ENCODE peak calls at places on chromosomes 7 and 10, in five cellular contexts. One of them, this sample, is unnamed.

GRCh38 chr7:28755255-28755654 is 202.9 kb downstream of the TRIL start:
- DNase-seq in IMR-90: peak
- DNase-seq in HCT116: no peak
- DNase-seq in heart left ventricle: no peak
- DNase-seq in gastrocnemius medialis: no peak
- DNase-seq in this sample: peak

GRCh38 chr10:124087672-124088634 is 5.4 kb downstream of the CHST15 start:
- DNase-seq in HCT116: no peak
- DNase-seq in IMR-90: no peak
- DNase-seq in gastrocnemius medialis: no peak
- DNase-seq in heart left ventricle: no peak
- DNase-seq in this sample: no peak

GRCh38 chr10:31947144-31947926 is 18.7 kb upstream of the ARHGAP12 start:
- DNase-seq in HCT116: peak
- DNase-seq in heart left ventricle: no peak
- DNase-seq in gastrocnemius medialis: no peak
- DNase-seq in IMR-90: peak
- DNase-seq in this sample: no peak

GRCh38 chr10:4255751-4256150 is 470.7 kb upstream of the KLF6 start:
- DNase-seq in IMR-90: no peak
- DNase-seq in heart left ventricle: no peak
- DNase-seq in gastrocnemius medialis: no peak
- DNase-seq in HCT116: no peak
- DNase-seq in this sample: no peak

GRCh38 chr7:47380325-47381131 is 201.4 kb downstream of the TNS3 start:
- DNase-seq in gastrocnemius medialis: no peak
- DNase-seq in IMR-90: peak
- DNase-seq in HCT116: no peak
- DNase-seq in heart left ventricle: no peak
- DNase-seq in this sample: no peak

GRCh38 chr10:36172054-36172531 is 530.0 kb upstream of the FZD8 start:
- DNase-seq in HCT116: no peak
- DNase-seq in IMR-90: peak
- DNase-seq in heart left ventricle: no peak
- DNase-seq in gastrocnemius medialis: no peak
- DNase-seq in this sample: no peak

GRCh38 chr7:4820405-4820967 is 41.3 kb downstream of the PAPOLB start:
- DNase-seq in IMR-90: no peak
- DNase-seq in HCT116: no peak
- DNase-seq in heart left ventricle: no peak
- DNase-seq in gastrocnemius medialis: no peak
- DNase-seq in this sample: no peak

GRCh38 chr10:131870831-131871672 is 29.8 kb upstream of the PPP2R2D start:
- DNase-seq in HCT116: no peak
- DNase-seq in gastrocnemius medialis: no peak
- DNase-seq in IMR-90: peak
- DNase-seq in heart left ventricle: no peak
- DNase-seq in this sample: no peak

GRCh38 chr10:49429458-49429857 is 33.6 kb upstream of the DRGX start:
- DNase-seq in IMR-90: no peak
- DNase-seq in heart left ventricle: no peak
- DNase-seq in HCT116: no peak
- DNase-seq in gastrocnemius medialis: no peak
- DNase-seq in this sample: no peak

GRCh38 chr10:17115683-17116082 is 13.9 kb downstream of the CUBN start:
- DNase-seq in HCT116: peak
- DNase-seq in gastrocnemius medialis: no peak
- DNase-seq in heart left ventricle: no peak
- DNase-seq in IMR-90: peak
- DNase-seq in this sample: peak

GRCh38 chr7:156896388-156897022 is 3.5 kb upstream of the LMBR1 start:
- DNase-seq in IMR-90: no peak
- DNase-seq in gastrocnemius medialis: no peak
- DNase-seq in HCT116: no peak
- DNase-seq in heart left ventricle: no peak
- DNase-seq in this sample: no peak

GRCh38 chr7:2000801-2001321 is 231.9 kb downstream of the MAD1L1 start:
- DNase-seq in IMR-90: no peak
- DNase-seq in HCT116: no peak
- DNase-seq in gastrocnemius medialis: no peak
- DNase-seq in heart left ventricle: peak
- DNase-seq in this sample: no peak

GRCh38 chr7:22549667-22550513 is 49.9 kb upstream of the STEAP1B start:
- DNase-seq in heart left ventricle: no peak
- DNase-seq in IMR-90: peak
- DNase-seq in HCT116: peak
- DNase-seq in gastrocnemius medialis: no peak
- DNase-seq in this sample: no peak

GRCh38 chr10:78727728-78728127 is 341.0 kb upstream of the ZMIZ1 start:
- DNase-seq in HCT116: no peak
- DNase-seq in IMR-90: no peak
- DNase-seq in gastrocnemius medialis: peak
- DNase-seq in heart left ventricle: peak
- DNase-seq in this sample: no peak

GRCh38 chr10:17025444-17026295 is 103.9 kb downstream of the CUBN start:
- DNase-seq in IMR-90: peak
- DNase-seq in gastrocnemius medialis: no peak
- DNase-seq in heart left ventricle: no peak
- DNase-seq in HCT116: peak
- DNase-seq in this sample: peak

GRCh38 chr10:90621577-90621976 is 236.3 kb downstream of the HTR7 start:
- DNase-seq in gastrocnemius medialis: no peak
- DNase-seq in heart left ventricle: no peak
- DNase-seq in HCT116: no peak
- DNase-seq in IMR-90: peak
- DNase-seq in this sample: no peak

GRCh38 chr10:71326464-71326881 is 7.4 kb downstream of the SLC29A3 start:
- DNase-seq in heart left ventricle: no peak
- DNase-seq in IMR-90: no peak
- DNase-seq in gastrocnemius medialis: peak
- DNase-seq in HCT116: no peak
- DNase-seq in this sample: no peak

GRCh38 chr7:66150471-66150870 is 35.8 kb downstream of the CRCP start:
- DNase-seq in IMR-90: peak
- DNase-seq in HCT116: no peak
- DNase-seq in heart left ventricle: peak
- DNase-seq in gastrocnemius medialis: peak
- DNase-seq in this sample: no peak

GRCh38 chr10:30540286-30540685 is 89.3 kb downstream of the LYZL2 start:
- DNase-seq in IMR-90: peak
- DNase-seq in HCT116: no peak
- DNase-seq in gastrocnemius medialis: no peak
- DNase-seq in heart left ventricle: no peak
- DNase-seq in this sample: no peak

GRCh38 chr10:95664543-95664942 is 8.0 kb upstream of the ALDH18A1 start:
- DNase-seq in gastrocnemius medialis: no peak
- DNase-seq in IMR-90: peak
- DNase-seq in heart left ventricle: no peak
- DNase-seq in HCT116: no peak
- DNase-seq in this sample: no peak

GRCh38 chr7:47453093-47454056 is 128.5 kb downstream of the TNS3 start:
- DNase-seq in IMR-90: peak
- DNase-seq in gastrocnemius medialis: peak
- DNase-seq in heart left ventricle: peak
- DNase-seq in HCT116: no peak
- DNase-seq in this sample: peak

GRCh38 chr10:69234447-69234846 is 14.3 kb downstream of the HKDC1 start:
- DNase-seq in IMR-90: no peak
- DNase-seq in heart left ventricle: no peak
- DNase-seq in HCT116: no peak
- DNase-seq in gastrocnemius medialis: no peak
- DNase-seq in this sample: no peak

GRCh38 chr10:121710207-121710606 is 112.0 kb upstream of the FGFR2 start:
- DNase-seq in IMR-90: no peak
- DNase-seq in gastrocnemius medialis: no peak
- DNase-seq in HCT116: no peak
- DNase-seq in heart left ventricle: no peak
- DNase-seq in this sample: no peak

GRCh38 chr10:12720217-12720981 is 281.1 kb downstream of the CCDC3 start:
- DNase-seq in heart left ventricle: peak
- DNase-seq in HCT116: peak
- DNase-seq in gastrocnemius medialis: peak
- DNase-seq in IMR-90: peak
- DNase-seq in this sample: peak
- TF ChIP-seq POLR2A in heart left ventricle: no peak
- TF ChIP-seq POLR2A in HCT116: no peak
- TF ChIP-seq POLR2A in gastrocnemius medialis: no peak
- TF ChIP-seq POLR2A in IMR-90: no peak
- TF ChIP-seq POLR2A in this sample: no peak

GRCh38 chr10:63466168-63466935 is 575 bp upstream of the JMJD1C start:
- DNase-seq in HCT116: peak
- DNase-seq in heart left ventricle: peak
- DNase-seq in IMR-90: peak
- DNase-seq in gastrocnemius medialis: peak
- DNase-seq in this sample: no peak
- TF ChIP-seq POLR2A in HCT116: no peak
- TF ChIP-seq POLR2A in heart left ventricle: no peak
- TF ChIP-seq POLR2A in IMR-90: no peak
- TF ChIP-seq POLR2A in gastrocnemius medialis: peak
- TF ChIP-seq POLR2A in this sample: no peak

GRCh38 chr10:59709472-59710125 is at the start of gene SLC16A9:
- DNase-seq in HCT116: peak
- DNase-seq in heart left ventricle: peak
- DNase-seq in IMR-90: peak
- DNase-seq in gastrocnemius medialis: peak
- DNase-seq in this sample: peak
- TF ChIP-seq POLR2A in HCT116: no peak
- TF ChIP-seq POLR2A in heart left ventricle: no peak
- TF ChIP-seq POLR2A in IMR-90: no peak
- TF ChIP-seq POLR2A in gastrocnemius medialis: no peak
- TF ChIP-seq POLR2A in this sample: no peak

GRCh38 chr7:100817097-100817496 is 10.2 kb downstream of the EPHB4 start:
- DNase-seq in heart left ventricle: no peak
- DNase-seq in IMR-90: no peak
- DNase-seq in HCT116: no peak
- DNase-seq in gastrocnemius medialis: no peak
- DNase-seq in this sample: no peak

GRCh38 chr7:100822236-100823139 is 4.8 kb downstream of the EPHB4 start:
- DNase-seq in gastrocnemius medialis: no peak
- DNase-seq in heart left ventricle: no peak
- DNase-seq in IMR-90: no peak
- DNase-seq in HCT116: no peak
- DNase-seq in this sample: no peak

GRCh38 chr7:100819586-100819985 is 7.7 kb downstream of the EPHB4 start:
- DNase-seq in gastrocnemius medialis: no peak
- DNase-seq in HCT116: no peak
- DNase-seq in IMR-90: no peak
- DNase-seq in heart left ventricle: no peak
- DNase-seq in this sample: no peak

GRCh38 chr7:100818366-100818765 is 9.0 kb downstream of the EPHB4 start:
- DNase-seq in gastrocnemius medialis: no peak
- DNase-seq in heart left ventricle: no peak
- DNase-seq in HCT116: no peak
- DNase-seq in IMR-90: no peak
- DNase-seq in this sample: no peak

DNA sequence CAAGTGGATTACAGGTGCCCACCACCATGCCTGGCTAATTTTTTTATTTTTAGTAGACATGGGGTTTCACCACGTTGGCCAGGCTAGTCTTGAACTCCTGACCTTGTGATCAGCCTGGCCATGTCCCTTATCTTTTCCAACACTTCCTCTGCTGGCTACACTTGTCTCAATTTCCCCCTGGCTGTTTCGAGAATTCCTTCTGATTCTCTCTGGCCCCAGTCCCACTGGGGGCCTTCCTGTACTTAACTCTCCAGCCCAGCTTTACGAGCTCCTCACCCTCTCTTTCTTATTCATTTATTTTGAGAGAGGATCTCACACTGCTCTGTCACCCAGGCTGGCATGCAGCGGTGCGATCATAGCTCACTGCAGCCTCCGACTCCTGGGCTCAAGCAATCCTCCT is 8.5 kb downstream of the EPHB4 start:
- DNase-seq in IMR-90: no peak
- DNase-seq in heart left ventricle: no peak
- DNase-seq in HCT116: no peak
- DNase-seq in gastrocnemius medialis: no peak
- DNase-seq in this sample: no peak
- TF ChIP-seq POLR2A in IMR-90: no peak
- TF ChIP-seq POLR2A in heart left ventricle: no peak
- TF ChIP-seq POLR2A in HCT116: no peak
- TF ChIP-seq POLR2A in gastrocnemius medialis: no peak
- TF ChIP-seq POLR2A in this sample: no peak

GRCh38 chr7:24113506-24113905 is 170.5 kb upstream of the NPY start:
- DNase-seq in IMR-90: no peak
- DNase-seq in HCT116: no peak
- DNase-seq in heart left ventricle: no peak
- DNase-seq in gastrocnemius medialis: no peak
- DNase-seq in this sample: no peak
- TF ChIP-seq POLR2A in IMR-90: no peak
- TF ChIP-seq POLR2A in HCT116: no peak
- TF ChIP-seq POLR2A in heart left ventricle: no peak
- TF ChIP-seq POLR2A in gastrocnemius medialis: no peak
- TF ChIP-seq POLR2A in this sample: no peak

GRCh38 chr7:141702047-141702567 is at the start of gene DENND11:
- DNase-seq in IMR-90: peak
- DNase-seq in gastrocnemius medialis: no peak
- DNase-seq in HCT116: no peak
- DNase-seq in heart left ventricle: peak
- DNase-seq in this sample: peak
- TF ChIP-seq POLR2A in IMR-90: no peak
- TF ChIP-seq POLR2A in gastrocnemius medialis: no peak
- TF ChIP-seq POLR2A in HCT116: no peak
- TF ChIP-seq POLR2A in heart left ventricle: no peak
- TF ChIP-seq POLR2A in this sample: peak